ENCODE peak calls at places on chromosomes 16 and 17, in four cellular contexts. W, J, Z and F are unnamed samples.

GRCh38 chr16:63720848-63721247 is 1401.0 kb downstream of the CDH11 start:
- DNase-seq in W (no peak), J (no peak), Z (no peak), F (no peak)

GRCh38 chr17:17391575-17392370 is 85.0 kb upstream of the MED9 start:
- DNase-seq in W (no peak), J (no peak), Z (no peak), F (peak; percentile 30)

GRCh38 chr17:41810659-41811548 is 845 bp downstream of the P3H4 start:
- DNase-seq in W (no peak), J (no peak), Z (peak; percentile 26), F (no peak)

GRCh38 chr17:62749926-62750325 is 58.2 kb downstream of the MARCHF10 start:
- DNase-seq in W (peak; percentile 58), J (no peak), Z (no peak), F (no peak)

GRCh38 chr17:60249517-60249826 is 99.7 kb downstream of the CA4 start:
- DNase-seq in W (no peak), J (no peak), Z (no peak), F (no peak)

GRCh38 chr16:57245472-57246113 is 534 bp downstream of the ARL2BP start:
- DNase-seq in W (no peak), J (no peak), Z (peak; percentile 62), F (peak; percentile 49)

GRCh38 chr16:80899804-80900592 is 95.6 kb upstream of the CDYL2 start:
- DNase-seq in W (peak; percentile 46), J (peak; percentile 71), Z (peak; percentile 88), F (peak; percentile 85)

GRCh38 chr16:30351001-30351441 is 4.1 kb downstream of the CD2BP2 start:
- DNase-seq in W (no peak), J (no peak), Z (no peak), F (no peak)

GRCh38 chr17:40777971-40778370 is 4.4 kb downstream of the KRT27 start:
- DNase-seq in W (no peak), J (no peak), Z (no peak), F (no peak)

GRCh38 chr17:10018461-10018891 is 113.4 kb upstream of the RCVRN start:
- DNase-seq in W (no peak), J (no peak), Z (no peak), F (no peak)

GRCh38 chr17:33318241-33318640 is 25.1 kb upstream of the ASIC2 start:
- DNase-seq in W (no peak), J (no peak), Z (no peak), F (no peak)

GRCh38 chr17:57010495-57010894 is 32.6 kb downstream of the SCPEP1 start:
- DNase-seq in W (no peak), J (no peak), Z (no peak), F (no peak)

GRCh38 chr17:9833922-9834321 is 8.2 kb downstream of the GLP2R start:
- DNase-seq in W (no peak), J (no peak), Z (no peak), F (no peak)

GRCh38 chr17:64309710-64310109 is 46.6 kb upstream of the TEX2 start:
- DNase-seq in W (no peak), J (no peak), Z (no peak), F (peak; percentile 36)

GRCh38 chr17:33137411-33137810 is 145.8 kb downstream of the SPACA3 start:
- DNase-seq in W (no peak), J (no peak), Z (no peak), F (no peak)

GRCh38 chr17:19461681-19462080 is 50.6 kb downstream of the RNF112 start:
- DNase-seq in W (no peak), J (no peak), Z (no peak), F (no peak)

GRCh38 chr16:59632266-59632855 is 898.2 kb upstream of the GOT2 start:
- DNase-seq in W (no peak), J (no peak), Z (no peak), F (no peak)

GRCh38 chr16:3677994-3678393 is 23.5 kb downstream of the DNASE1 start:
- DNase-seq in W (no peak), J (no peak), Z (no peak), F (no peak)

GRCh38 chr16:79698341-79698753 is 97.8 kb upstream of the MAF start:
- DNase-seq in W (no peak), J (peak; percentile 58), Z (no peak), F (peak; percentile 62)

GRCh38 chr17:30950669-30951399 is 20.0 kb upstream of the RNF135 start:
- DNase-seq in W (no peak), J (peak; percentile 75), Z (peak; percentile 34), F (peak; percentile 83)

GRCh38 chr16:23435500-23435899 is 17.5 kb downstream of the COG7 start:
- DNase-seq in W (no peak), J (no peak), Z (peak; percentile 71), F (no peak)

GRCh38 chr16:19210175-19210924 is 42.3 kb downstream of the SYT17 start:
- DNase-seq in W (no peak), J (peak; percentile 20), Z (no peak), F (no peak)

GRCh38 chr17:352421-353212 is at the start of gene RPH3AL:
- DNase-seq in W (no peak), J (no peak), Z (peak; percentile 89), F (peak; percentile 68)

DNA sequence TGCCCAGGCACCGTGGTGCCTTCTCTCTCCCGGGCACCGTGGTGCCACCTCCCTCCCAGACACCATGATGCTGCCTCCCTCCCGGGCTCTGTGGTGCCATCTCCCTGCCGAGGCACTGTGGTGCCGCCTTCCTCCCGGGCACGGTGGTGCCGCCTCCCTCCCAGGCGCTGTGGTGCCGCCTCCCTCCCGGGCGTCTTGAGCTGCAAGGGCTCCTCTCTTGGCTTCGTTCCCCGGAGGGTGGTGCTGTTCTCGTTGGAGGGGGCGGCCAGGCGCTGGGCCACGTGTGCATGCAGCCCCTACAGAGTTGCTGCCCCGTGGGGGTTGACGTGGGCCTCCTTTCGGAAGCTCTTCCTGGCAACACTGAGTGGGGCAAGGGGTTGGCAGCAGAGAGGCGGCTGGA is 8.2 kb downstream of the CENPX start:
- DNase-seq in W (peak; percentile 85), J (no peak), Z (no peak), F (no peak)
- TF ChIP-seq CTCF in W (no peak), J (no peak), Z (no peak), F (no peak)

GRCh38 chr16:73047536-73048291 is at the start of gene ZFHX3:
- DNase-seq in W (peak; percentile 94), J (no peak), Z (peak; percentile 82), F (peak; percentile 85)

GRCh38 chr16:73048292-73049050 is 543 bp upstream of the ZFHX3 start:
- DNase-seq in W (no peak), J (no peak), Z (peak; percentile 47), F (peak; percentile 67)

GRCh38 chr16:73051216-73051615 is 3.3 kb upstream of the ZFHX3 start:
- DNase-seq in W (no peak), J (no peak), Z (no peak), F (no peak)

GRCh38 chr16:73050115-73051099 is 2.5 kb upstream of the ZFHX3 start:
- DNase-seq in W (no peak), J (no peak), Z (no peak), F (no peak)

DNA sequence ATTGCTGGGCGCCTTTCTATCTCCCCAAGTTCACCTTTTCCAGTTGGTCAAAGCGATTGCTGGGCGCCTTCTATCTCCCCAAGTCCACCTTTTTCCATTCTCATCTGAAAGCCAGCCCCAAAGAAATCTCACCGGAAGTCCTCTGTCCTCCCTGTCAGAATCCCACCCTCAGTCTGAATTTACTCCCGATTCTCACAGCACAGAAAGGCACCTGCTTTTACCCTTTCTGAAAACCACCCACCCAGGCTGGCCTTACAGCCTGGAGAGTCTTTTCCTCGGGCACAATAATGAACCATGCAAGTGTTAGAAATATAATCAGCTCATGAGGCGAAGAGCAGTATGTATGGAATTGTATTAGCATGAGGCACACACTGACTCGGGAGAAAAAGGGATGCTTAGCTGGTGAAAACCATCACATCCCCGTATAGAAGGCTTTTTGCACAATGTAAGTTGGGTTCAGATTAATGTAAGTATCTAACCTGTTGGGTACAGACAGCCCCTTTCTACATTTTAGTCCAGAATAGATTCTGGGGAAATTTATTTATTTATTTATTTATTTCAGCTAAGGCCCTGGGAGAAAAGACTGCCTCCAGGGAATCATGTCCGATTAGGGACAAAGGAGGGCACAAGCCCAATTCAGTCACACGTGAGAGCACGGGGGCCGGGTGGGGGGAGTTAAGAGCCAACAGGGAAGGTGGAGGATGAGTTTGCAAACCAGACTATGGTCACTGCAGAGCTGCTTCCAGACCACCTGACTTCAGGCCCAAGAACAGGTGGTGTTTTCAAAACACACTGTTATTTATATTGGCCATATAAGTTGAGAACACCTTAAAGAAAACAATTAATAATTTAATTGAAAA is 1.4 kb upstream of the ZFHX3 start:
- DNase-seq in W (no peak), J (no peak), Z (no peak), F (no peak)
- H3K27me3 ChIP-seq in W (no peaks in the 10 kb centered on the region), J (no peaks in the 10 kb centered on the region), Z (no peaks in the 10 kb centered on the region), F (no peaks in the 10 kb centered on the region)

DNA sequence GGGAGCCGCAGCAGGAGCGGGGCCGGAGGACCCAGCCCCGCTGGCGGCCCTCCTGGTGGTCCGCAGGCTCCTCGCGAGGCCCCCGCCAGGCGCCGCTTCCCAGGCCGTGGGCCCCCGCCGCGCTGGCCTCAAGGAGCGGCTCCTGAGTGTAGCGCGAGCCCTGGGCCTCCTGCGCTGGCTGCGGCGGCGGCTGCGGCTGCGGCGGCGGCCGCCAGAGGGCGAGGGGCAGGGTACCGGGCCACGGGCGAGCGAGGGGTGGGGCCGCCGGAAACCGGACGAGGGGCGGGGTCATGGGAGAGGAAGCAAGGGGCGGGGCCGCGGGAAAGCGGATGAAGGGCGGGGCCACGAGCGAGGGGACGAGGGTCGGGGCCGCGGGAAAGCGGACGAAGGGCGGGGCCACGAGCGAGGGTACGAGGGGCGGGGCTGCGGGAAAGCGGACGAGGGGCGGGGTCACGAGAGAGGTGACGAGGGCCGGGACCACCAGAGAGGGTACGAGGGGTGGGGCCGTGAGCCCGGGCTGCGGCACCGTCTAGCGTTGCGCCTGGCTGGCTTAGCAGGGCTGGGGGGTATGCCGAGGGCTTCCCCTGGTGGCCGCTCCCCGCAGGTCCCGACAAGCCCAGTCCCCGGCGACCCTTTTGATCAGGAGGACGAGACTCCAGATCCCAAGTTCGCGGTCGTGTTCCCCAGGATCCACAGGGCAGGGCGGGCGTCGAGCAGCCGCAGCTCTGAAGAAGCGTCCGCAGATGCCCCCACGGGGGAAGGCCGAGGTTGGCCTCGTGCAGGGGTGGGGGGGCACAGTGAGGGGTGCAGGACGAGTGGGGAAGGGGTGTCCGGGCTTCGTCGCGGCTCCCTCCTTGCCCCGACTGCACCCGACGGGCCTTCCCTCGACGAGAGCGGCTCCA is 1.7 kb downstream of the MYO15B start:
- DNase-seq in W (peak; percentile 100), J (peak; percentile 48), Z (peak; percentile 98), F (peak; percentile 96)
- H3K4me3 ChIP-seq in W (peak overlapping the region; percentile 82), J (peak overlapping the region; percentile 66), Z (peak overlapping the region; percentile 38), F (peak overlapping the region; percentile 63)

GRCh38 chr16:71737501-71737900 is 13.0 kb upstream of the PHLPP2 start:
- DNase-seq in W (no peak), J (no peak), Z (no peak), F (no peak)
- TF ChIP-seq CTCF in W (no peak), J (no peak), Z (no peak), F (no peak)

DNA sequence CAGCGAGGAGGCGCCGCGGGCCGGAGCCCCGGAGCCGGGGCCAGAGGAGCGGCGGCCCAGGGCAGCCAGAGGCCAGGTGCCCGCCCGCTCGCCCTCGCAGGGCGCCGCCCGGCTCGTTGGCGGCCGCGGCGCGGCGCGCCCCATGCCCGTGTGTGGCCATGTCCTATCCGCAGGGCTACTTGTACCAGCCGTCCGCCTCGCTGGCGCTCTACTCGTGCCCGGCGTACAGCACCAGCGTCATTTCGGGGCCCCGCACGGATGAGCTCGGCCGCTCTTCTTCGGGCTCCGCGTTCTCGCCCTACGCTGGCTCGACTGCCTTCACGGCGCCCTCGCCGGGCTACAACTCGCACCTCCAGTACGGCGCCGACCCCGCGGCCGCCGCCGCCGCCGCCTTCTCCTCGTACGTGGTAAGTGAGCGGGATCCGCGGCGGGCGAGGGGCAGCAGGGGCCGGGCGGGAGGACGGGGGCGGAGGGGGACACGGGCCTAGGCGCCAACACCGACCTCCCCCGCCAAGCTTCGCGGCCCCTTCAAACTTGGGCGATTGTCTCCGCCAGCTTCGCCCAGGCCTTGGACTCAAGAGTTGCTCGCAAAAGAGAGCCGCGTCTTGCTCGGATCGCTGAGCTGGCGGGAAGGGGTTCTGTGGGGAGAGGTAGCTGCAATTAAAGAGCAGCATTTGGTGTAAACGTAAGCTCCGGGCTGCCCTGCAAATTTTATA is 534 bp downstream of the IRX5 start:
- DNase-seq in W (peak; percentile 89), J (no peak), Z (no peak), F (no peak)
- H3K27me3 ChIP-seq in W (no peaks in the 10 kb centered on the region), J (peaks cover 77% of the 10 kb centered on the region), Z (no peaks in the 10 kb centered on the region), F (peaks cover 16% of the 10 kb centered on the region)